ENCODE peak calls at places on chromosomes 6 and 20, in six cellular contexts. One of them, this sample, is unnamed.

GRCh38 chr20:57638173-57638894 is 18.1 kb upstream of the ZBP1 start:
- DNase-seq in WTC11: no peak
- DNase-seq in left lung: peak
- DNase-seq in cardiac fibroblast: no peak
- DNase-seq in heart right ventricle: no peak
- DNase-seq in cardiac muscle cell: peak
- DNase-seq in this sample: no peak

GRCh38 chr20:59676877-59677140 is 72.5 kb downstream of the PHACTR3 start:
- DNase-seq in WTC11: no peak
- DNase-seq in left lung: no peak
- DNase-seq in cardiac fibroblast: no peak
- DNase-seq in heart right ventricle: no peak
- DNase-seq in cardiac muscle cell: no peak
- DNase-seq in this sample: no peak

GRCh38 chr20:60215786-60216730 is 257.8 kb downstream of the CDH26 start:
- DNase-seq in WTC11: no peak
- DNase-seq in left lung: no peak
- DNase-seq in cardiac fibroblast: no peak
- DNase-seq in heart right ventricle: no peak
- DNase-seq in cardiac muscle cell: no peak
- DNase-seq in this sample: no peak

GRCh38 chr20:37886851-37887297 is 16.1 kb upstream of the VSTM2L start:
- DNase-seq in WTC11: no peak
- DNase-seq in left lung: peak
- DNase-seq in cardiac fibroblast: peak
- DNase-seq in heart right ventricle: peak
- DNase-seq in cardiac muscle cell: peak
- DNase-seq in this sample: peak

GRCh38 chr6:130966581-130966980 is 96.5 kb downstream of the EPB41L2 start:
- DNase-seq in WTC11: no peak
- DNase-seq in left lung: no peak
- DNase-seq in cardiac fibroblast: no peak
- DNase-seq in heart right ventricle: no peak
- DNase-seq in cardiac muscle cell: no peak
- DNase-seq in this sample: no peak

GRCh38 chr6:157059781-157060180 is 263.5 kb downstream of the TMEM242 start:
- DNase-seq in WTC11: no peak
- DNase-seq in left lung: no peak
- DNase-seq in cardiac fibroblast: no peak
- DNase-seq in heart right ventricle: peak
- DNase-seq in cardiac muscle cell: peak
- DNase-seq in this sample: no peak

GRCh38 chr6:40164345-40164755 is 230.1 kb upstream of the MOCS1 start:
- DNase-seq in WTC11: peak
- DNase-seq in left lung: no peak
- DNase-seq in cardiac fibroblast: no peak
- DNase-seq in heart right ventricle: no peak
- DNase-seq in cardiac muscle cell: no peak
- DNase-seq in this sample: no peak

GRCh38 chr6:130037207-130037811 is 18.9 kb downstream of the L3MBTL3 start:
- DNase-seq in WTC11: no peak
- DNase-seq in left lung: no peak
- DNase-seq in cardiac fibroblast: peak
- DNase-seq in heart right ventricle: no peak
- DNase-seq in cardiac muscle cell: peak
- DNase-seq in this sample: peak

GRCh38 chr6:44527191-44527960 is 139.9 kb downstream of the CDC5L start:
- DNase-seq in WTC11: no peak
- DNase-seq in left lung: no peak
- DNase-seq in cardiac fibroblast: no peak
- DNase-seq in heart right ventricle: no peak
- DNase-seq in cardiac muscle cell: no peak
- DNase-seq in this sample: no peak

GRCh38 chr20:2093200-2093781 is 8.3 kb upstream of the STK35 start:
- DNase-seq in WTC11: peak
- DNase-seq in left lung: no peak
- DNase-seq in cardiac fibroblast: no peak
- DNase-seq in heart right ventricle: no peak
- DNase-seq in cardiac muscle cell: no peak
- DNase-seq in this sample: peak

GRCh38 chr6:74939309-74939708 is 266.5 kb downstream of the COL12A1 start:
- DNase-seq in WTC11: no peak
- DNase-seq in left lung: no peak
- DNase-seq in cardiac fibroblast: peak
- DNase-seq in heart right ventricle: no peak
- DNase-seq in cardiac muscle cell: peak
- DNase-seq in this sample: peak

GRCh38 chr20:4808872-4809271 is 87.2 kb downstream of the PRND start:
- DNase-seq in WTC11: no peak
- DNase-seq in left lung: no peak
- DNase-seq in cardiac fibroblast: no peak
- DNase-seq in heart right ventricle: no peak
- DNase-seq in cardiac muscle cell: no peak
- DNase-seq in this sample: no peak

GRCh38 chr6:44059359-44060342 is 67.6 kb downstream of the MRPL14 start:
- DNase-seq in WTC11: no peak
- DNase-seq in left lung: no peak
- DNase-seq in cardiac fibroblast: peak
- DNase-seq in heart right ventricle: no peak
- DNase-seq in cardiac muscle cell: peak
- DNase-seq in this sample: peak

GRCh38 chr6:22827760-22828159 is 258.4 kb downstream of the HDGFL1 start:
- DNase-seq in WTC11: no peak
- DNase-seq in left lung: no peak
- DNase-seq in cardiac fibroblast: no peak
- DNase-seq in heart right ventricle: no peak
- DNase-seq in cardiac muscle cell: peak
- DNase-seq in this sample: no peak

GRCh38 chr20:46240065-46240464 is 68.2 kb downstream of the CDH22 start:
- DNase-seq in WTC11: no peak
- DNase-seq in left lung: no peak
- DNase-seq in cardiac fibroblast: no peak
- DNase-seq in heart right ventricle: no peak
- DNase-seq in cardiac muscle cell: no peak
- DNase-seq in this sample: no peak

GRCh38 chr6:75201901-75202672 is 3.8 kb downstream of the COL12A1 start:
- DNase-seq in WTC11: peak
- DNase-seq in left lung: peak
- DNase-seq in cardiac fibroblast: peak
- DNase-seq in heart right ventricle: no peak
- DNase-seq in cardiac muscle cell: peak
- DNase-seq in this sample: peak

GRCh38 chr6:42958125-42958524 is 2.4 kb upstream of the GNMT start:
- DNase-seq in WTC11: no peak
- DNase-seq in left lung: no peak
- DNase-seq in cardiac fibroblast: no peak
- DNase-seq in heart right ventricle: no peak
- DNase-seq in cardiac muscle cell: peak
- DNase-seq in this sample: no peak

GRCh38 chr6:41732601-41733348 is 2.6 kb downstream of the TFEB start:
- DNase-seq in WTC11: no peak
- DNase-seq in left lung: no peak
- DNase-seq in cardiac fibroblast: peak
- DNase-seq in heart right ventricle: no peak
- DNase-seq in cardiac muscle cell: no peak
- DNase-seq in this sample: peak

GRCh38 chr6:43273707-43274106 is 24.4 kb upstream of the SLC22A7 start:
- DNase-seq in WTC11: no peak
- DNase-seq in left lung: no peak
- DNase-seq in cardiac fibroblast: no peak
- DNase-seq in heart right ventricle: no peak
- DNase-seq in cardiac muscle cell: no peak
- DNase-seq in this sample: no peak

GRCh38 chr6:42766163-42766670 is 15.6 kb upstream of the BICRAL start:
- DNase-seq in WTC11: no peak
- DNase-seq in left lung: no peak
- DNase-seq in cardiac fibroblast: peak
- DNase-seq in heart right ventricle: no peak
- DNase-seq in cardiac muscle cell: no peak
- DNase-seq in this sample: peak

GRCh38 chr6:36335465-36336209 is 1.1 kb downstream of the BNIP5 start:
- DNase-seq in WTC11: no peak
- DNase-seq in left lung: no peak
- DNase-seq in cardiac fibroblast: no peak
- DNase-seq in heart right ventricle: no peak
- DNase-seq in cardiac muscle cell: no peak
- DNase-seq in this sample: no peak

GRCh38 chr6:30206799-30207618 is 6.2 kb downstream of the TRIM26 start:
- DNase-seq in WTC11: no peak
- DNase-seq in left lung: no peak
- DNase-seq in cardiac fibroblast: peak
- DNase-seq in heart right ventricle: no peak
- DNase-seq in cardiac muscle cell: peak
- DNase-seq in this sample: peak

GRCh38 chr6:85078071-85078470 is 313.7 kb upstream of the TBX18 start:
- DNase-seq in WTC11: no peak
- DNase-seq in left lung: no peak
- DNase-seq in cardiac fibroblast: peak
- DNase-seq in heart right ventricle: no peak
- DNase-seq in cardiac muscle cell: peak
- DNase-seq in this sample: peak

GRCh38 chr20:51360451-51361230 is 181.9 kb downstream of the NFATC2 start:
- DNase-seq in WTC11: no peak
- DNase-seq in left lung: no peak
- DNase-seq in cardiac fibroblast: peak
- DNase-seq in heart right ventricle: no peak
- DNase-seq in cardiac muscle cell: peak
- DNase-seq in this sample: peak

GRCh38 chr6:110878751-110879539 is 4.4 kb downstream of the AMD1 start:
- DNase-seq in WTC11: peak
- DNase-seq in left lung: no peak
- DNase-seq in cardiac fibroblast: peak
- DNase-seq in heart right ventricle: no peak
- DNase-seq in cardiac muscle cell: peak
- DNase-seq in this sample: peak

GRCh38 chr6:149963462-149964242 is at the start of gene ULBP1:
- DNase-seq in WTC11: peak
- DNase-seq in left lung: peak
- DNase-seq in cardiac fibroblast: peak
- DNase-seq in heart right ventricle: peak
- DNase-seq in cardiac muscle cell: peak
- DNase-seq in this sample: no peak

GRCh38 chr6:129317931-129318820 is 391.8 kb downstream of the ARHGAP18 start:
- DNase-seq in WTC11: no peak
- DNase-seq in left lung: no peak
- DNase-seq in cardiac fibroblast: peak
- DNase-seq in heart right ventricle: no peak
- DNase-seq in cardiac muscle cell: peak
- DNase-seq in this sample: peak

GRCh38 chr6:166770216-166771116 is 143.4 kb upstream of the RPS6KA2 start:
- DNase-seq in WTC11: no peak
- DNase-seq in left lung: no peak
- DNase-seq in cardiac fibroblast: no peak
- DNase-seq in heart right ventricle: no peak
- DNase-seq in cardiac muscle cell: peak
- DNase-seq in this sample: no peak
- TF ChIP-seq CTCF in WTC11: no peak
- TF ChIP-seq CTCF in left lung: no peak
- TF ChIP-seq CTCF in cardiac fibroblast: peak
- TF ChIP-seq CTCF in heart right ventricle: no peak
- TF ChIP-seq CTCF in cardiac muscle cell: peak
- TF ChIP-seq CTCF in this sample: no peak

GRCh38 chr6:117399924-117400323 is 25.8 kb downstream of the ROS1 start:
- DNase-seq in WTC11: no peak
- DNase-seq in left lung: no peak
- DNase-seq in cardiac fibroblast: peak
- DNase-seq in heart right ventricle: no peak
- DNase-seq in cardiac muscle cell: peak
- DNase-seq in this sample: peak
- TF ChIP-seq CTCF in WTC11: no peak
- TF ChIP-seq CTCF in left lung: no peak
- TF ChIP-seq CTCF in cardiac fibroblast: peak
- TF ChIP-seq CTCF in heart right ventricle: no peak
- TF ChIP-seq CTCF in cardiac muscle cell: peak
- TF ChIP-seq CTCF in this sample: peak

GRCh38 chr6:46655803-46656202 is 3.0 kb downstream of the SLC25A27 start:
- DNase-seq in WTC11: peak
- DNase-seq in left lung: no peak
- DNase-seq in cardiac fibroblast: peak
- DNase-seq in heart right ventricle: no peak
- DNase-seq in cardiac muscle cell: peak
- DNase-seq in this sample: no peak
- TF ChIP-seq CTCF in WTC11: peak
- TF ChIP-seq CTCF in left lung: no peak
- TF ChIP-seq CTCF in cardiac fibroblast: peak
- TF ChIP-seq CTCF in heart right ventricle: no peak
- TF ChIP-seq CTCF in cardiac muscle cell: peak
- TF ChIP-seq CTCF in this sample: peak

DNA sequence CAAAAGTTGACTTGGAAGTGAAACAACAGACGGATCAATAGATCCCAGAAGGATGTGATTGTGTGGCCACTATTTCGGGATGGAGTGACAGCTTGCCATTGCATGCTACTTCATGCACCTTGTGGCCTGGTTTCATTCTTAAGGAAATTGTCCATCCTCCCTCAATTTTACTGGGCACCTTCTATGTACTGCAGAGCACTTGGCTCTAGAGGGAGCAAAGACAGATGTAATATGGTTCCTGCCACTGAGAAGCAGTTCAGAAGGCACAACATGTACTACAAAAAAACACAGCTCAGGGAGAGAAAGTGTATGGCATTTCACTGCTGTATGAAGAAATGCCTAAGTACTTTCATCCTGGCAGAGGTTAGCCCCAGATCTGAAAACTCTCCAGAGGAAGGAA is 91.9 kb downstream of the FOXA2 start:
- DNase-seq in WTC11: no peak
- DNase-seq in left lung: no peak
- DNase-seq in cardiac fibroblast: no peak
- DNase-seq in heart right ventricle: no peak
- DNase-seq in cardiac muscle cell: no peak
- DNase-seq in this sample: no peak
- TF ChIP-seq CTCF in WTC11: no peak
- TF ChIP-seq CTCF in left lung: no peak
- TF ChIP-seq CTCF in cardiac fibroblast: no peak
- TF ChIP-seq CTCF in heart right ventricle: no peak
- TF ChIP-seq CTCF in cardiac muscle cell: no peak
- TF ChIP-seq CTCF in this sample: no peak

GRCh38 chr20:61766921-61767610 is 298.6 kb downstream of the TAF4 start:
- DNase-seq in WTC11: no peak
- DNase-seq in left lung: no peak
- DNase-seq in cardiac fibroblast: no peak
- DNase-seq in heart right ventricle: no peak
- DNase-seq in cardiac muscle cell: no peak
- DNase-seq in this sample: no peak
- TF ChIP-seq CTCF in WTC11: no peak
- TF ChIP-seq CTCF in left lung: no peak
- TF ChIP-seq CTCF in cardiac fibroblast: no peak
- TF ChIP-seq CTCF in heart right ventricle: no peak
- TF ChIP-seq CTCF in cardiac muscle cell: no peak
- TF ChIP-seq CTCF in this sample: no peak

DNA sequence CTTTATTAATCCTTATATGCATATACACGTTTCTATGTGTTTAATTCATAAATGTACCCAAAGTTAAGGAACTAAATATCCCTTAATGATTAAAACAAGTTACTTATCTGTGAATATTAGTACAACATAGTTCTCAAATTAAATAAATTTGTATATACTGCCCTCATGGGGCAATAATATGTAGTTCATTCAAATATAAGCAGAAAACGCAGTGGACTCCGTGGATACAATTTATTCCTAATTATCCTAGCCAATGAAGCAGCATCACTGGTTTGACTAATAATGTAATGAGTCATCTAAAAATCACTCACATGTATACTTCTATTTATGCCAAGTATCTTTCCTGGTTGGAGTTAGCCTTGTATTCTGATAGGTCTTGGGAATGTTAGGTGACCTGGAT is 111.6 kb downstream of the TBC1D32 start:
- DNase-seq in WTC11: no peak
- DNase-seq in left lung: no peak
- DNase-seq in cardiac fibroblast: peak
- DNase-seq in heart right ventricle: no peak
- DNase-seq in cardiac muscle cell: peak
- DNase-seq in this sample: peak
- TF ChIP-seq CTCF in WTC11: no peak
- TF ChIP-seq CTCF in left lung: peak
- TF ChIP-seq CTCF in cardiac fibroblast: no peak
- TF ChIP-seq CTCF in heart right ventricle: no peak
- TF ChIP-seq CTCF in cardiac muscle cell: peak
- TF ChIP-seq CTCF in this sample: peak